ENCODE peak calls at places on chromosomes 12 and 14, in five cellular contexts. I is A549, J is foreskin keratinocyte, O is OCI-LY7, K is stomach. Q is an unnamed sample. For H3K4me1, the result is how much of the 10 kb centered on the place peaks cover.

GRCh38 chr12:71655495-71655894 is 8.2 kb downstream of the ZFC3H1 start:
- DNase-seq in I (no peak), J (no peak), O (no peak), K (no peak), Q (no peak)

GRCh38 chr12:11661491-11662085 is 12.1 kb downstream of the ETV6 start:
- DNase-seq in I (no peak), J (no peak), O (no peak), K (peak), Q (no peak)

GRCh38 chr12:111154180-111154579 is 214.7 kb downstream of the PHETA1 start:
- DNase-seq in I (no peak), J (no peak), O (no peak), K (no peak), Q (no peak)

GRCh38 chr12:89345830-89346740 is 6.2 kb downstream of the DUSP6 start:
- DNase-seq in I (no peak), J (peak), O (peak), K (peak), Q (no peak)

GRCh38 chr14:69318901-69319475 is 59.0 kb downstream of the GALNT16 start:
- DNase-seq in I (no peak), J (no peak), O (no peak), K (no peak), Q (no peak)

GRCh38 chr12:101992091-101992490 is 69.7 kb downstream of the WASHC3 start:
- DNase-seq in I (no peak), J (no peak), O (no peak), K (no peak), Q (no peak)

GRCh38 chr14:70622111-70622712 is 19.5 kb upstream of the TTC9 start:
- DNase-seq in I (peak), J (peak), O (peak), K (peak), Q (no peak)

GRCh38 chr12:57461904-57462306 is 2.3 kb downstream of the GLI1 start:
- DNase-seq in I (no peak), J (no peak), O (peak), K (no peak), Q (no peak)

GRCh38 chr12:95601626-95602025 is 50.4 kb upstream of the USP44 start:
- DNase-seq in I (no peak), J (peak), O (no peak), K (no peak), Q (peak)

GRCh38 chr12:43896496-43896895 is 60.6 kb downstream of the TMEM117 start:
- DNase-seq in I (no peak), J (no peak), O (no peak), K (no peak), Q (no peak)

GRCh38 chr12:65878540-65878939 is 54.3 kb downstream of the HMGA2 start:
- DNase-seq in I (peak), J (no peak), O (no peak), K (no peak), Q (no peak)

GRCh38 chr14:76718306-76719075 is 42.8 kb upstream of the VASH1 start:
- DNase-seq in I (no peak), J (no peak), O (no peak), K (no peak), Q (no peak)

DNA sequence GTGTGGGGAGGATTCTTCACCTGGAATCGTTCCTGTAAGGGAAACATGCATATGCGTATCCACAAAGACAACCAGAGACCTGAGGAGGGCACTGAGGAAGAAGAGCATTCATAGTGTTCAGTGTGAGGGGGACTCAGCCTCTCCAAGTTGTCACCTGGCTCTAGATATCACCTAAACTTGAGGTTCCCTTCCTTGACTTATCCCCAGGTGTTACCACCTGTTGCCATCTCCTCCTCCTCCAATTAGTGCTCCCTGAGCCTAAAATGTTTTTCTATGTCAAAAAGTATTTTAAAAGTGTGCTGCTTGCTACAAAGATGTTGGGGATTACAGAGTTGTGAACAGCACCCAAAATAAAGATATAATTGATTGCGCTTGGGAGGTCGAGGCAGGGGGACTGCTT is 41.0 kb downstream of the FMNL3 start:
- DNase-seq in I (no peak), J (no peak), O (no peak), K (no peak), Q (no peak)
- H3K4me1 ChIP-seq in I (under half), J (under half), O (half or more), K (half or more), Q (under half)

DNA sequence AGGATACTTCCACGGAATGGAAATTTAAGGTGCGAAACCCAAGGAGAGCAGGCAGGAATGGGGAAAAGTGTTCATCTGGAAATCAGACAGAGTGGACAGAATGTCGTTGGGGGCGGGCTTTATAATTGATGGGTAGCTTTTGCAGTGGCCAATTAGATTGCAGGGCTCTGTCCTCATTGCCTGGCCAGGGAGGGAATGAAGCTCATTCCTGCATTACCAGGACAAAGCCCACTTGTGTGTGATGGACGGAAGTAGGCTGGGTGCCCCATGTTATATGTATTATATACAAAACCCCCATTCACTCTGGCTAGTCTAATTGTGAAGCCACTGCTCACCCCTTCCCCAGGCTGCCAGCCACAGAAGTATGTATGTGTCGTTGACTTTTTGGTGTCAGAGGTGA is 23.6 kb downstream of the ZNF664 start:
- DNase-seq in I (no peak), J (no peak), O (no peak), K (no peak), Q (no peak)
- H3K4me1 ChIP-seq in I (under half), J (under half), O (under half), K (half or more), Q (under half)

DNA sequence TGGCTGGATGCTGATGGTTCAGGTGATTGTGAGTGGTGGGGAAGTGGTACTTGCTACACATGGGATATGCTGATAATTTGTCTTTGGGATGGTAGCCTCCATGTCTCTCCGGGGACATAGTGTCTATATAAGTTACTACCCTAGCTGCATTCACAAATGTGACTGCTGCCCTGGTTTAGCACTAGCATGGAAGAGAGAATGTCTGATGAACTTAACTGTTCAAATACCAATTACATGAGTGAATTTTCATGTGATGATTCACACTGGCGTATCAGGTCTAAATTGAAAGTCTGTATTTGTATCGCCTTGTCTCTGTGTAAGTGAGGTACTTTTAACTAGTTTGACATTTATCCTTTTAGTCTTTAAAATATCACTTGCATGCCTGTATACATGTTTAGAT is 34.4 kb downstream of the ATF7IP start:
- DNase-seq in I (no peak), J (peak), O (no peak), K (no peak), Q (no peak)
- H3K4me1 ChIP-seq in I (under half), J (under half), O (half or more), K (under half), Q (under half)

GRCh38 chr14:63478437-63478852 is 64.7 kb downstream of the PPP2R5E start:
- DNase-seq in I (no peak), J (no peak), O (no peak), K (no peak), Q (no peak)
- H3K4me1 ChIP-seq in I (half or more), J (under half), O (under half), K (half or more), Q (under half)

DNA sequence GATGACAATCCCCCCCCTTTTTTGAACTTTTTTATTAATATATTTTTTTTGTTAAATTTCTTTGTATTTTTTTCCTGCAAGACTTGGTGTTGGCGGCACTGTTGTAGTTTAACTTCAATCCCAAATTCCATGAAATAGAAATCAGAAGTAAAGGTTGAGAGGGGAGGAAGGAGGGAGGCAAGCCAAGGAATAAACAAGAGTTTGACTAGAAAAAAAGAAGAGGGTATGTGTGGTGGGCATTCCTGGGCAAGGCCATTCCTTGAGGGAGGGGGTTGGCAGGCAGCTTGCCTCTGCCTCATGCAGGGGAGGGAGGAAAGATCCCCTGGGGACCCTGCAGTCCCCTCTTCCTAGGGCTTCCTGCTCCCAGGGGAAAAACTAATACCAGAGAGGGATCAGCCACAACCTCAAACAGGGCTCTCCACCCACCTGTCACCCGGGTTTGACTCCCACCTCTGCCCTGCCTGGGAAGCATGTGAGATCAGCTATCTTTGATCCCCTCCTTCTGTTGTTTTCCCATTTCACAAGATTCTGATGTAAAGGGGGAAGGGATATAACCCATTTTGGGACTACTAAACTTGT is 519 bp upstream of the AP1G2 start:
- DNase-seq in I (no peak), J (no peak), O (no peak), K (no peak), Q (no peak)
- H3K4me1 ChIP-seq in I (under half), J (under half), O (under half), K (under half), Q (under half)

DNA sequence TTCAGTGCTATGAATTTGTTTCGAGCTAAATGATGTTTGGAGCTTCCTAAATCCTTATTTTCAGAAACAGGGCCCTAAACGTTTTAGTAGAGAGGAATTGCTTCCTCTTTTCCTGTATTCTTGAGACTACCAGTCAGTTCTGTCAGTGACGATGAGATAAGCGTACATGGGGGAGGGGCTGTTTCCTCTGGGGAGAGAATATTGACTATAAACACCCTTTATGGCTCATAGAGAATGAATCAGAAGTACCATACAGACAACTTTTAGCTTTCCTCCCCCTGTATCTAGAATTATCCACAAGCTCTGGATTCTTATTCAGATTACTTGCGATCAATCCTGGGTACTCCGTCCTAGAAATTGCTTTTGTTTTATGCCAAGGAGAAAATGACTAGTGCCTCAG is 5.1 kb downstream of the TBK1 start:
- DNase-seq in I (no peak), J (no peak), O (no peak), K (no peak), Q (no peak)
- H3K4me1 ChIP-seq in I (under half), J (under half), O (under half), K (half or more), Q (under half)

GRCh38 chr12:93019911-93020224 is 90.8 kb upstream of the EEA1 start:
- DNase-seq in I (no peak), J (no peak), O (no peak), K (peak), Q (no peak)
- H3K4me1 ChIP-seq in I (under half), J (under half), O (under half), K (under half), Q (under half)

DNA sequence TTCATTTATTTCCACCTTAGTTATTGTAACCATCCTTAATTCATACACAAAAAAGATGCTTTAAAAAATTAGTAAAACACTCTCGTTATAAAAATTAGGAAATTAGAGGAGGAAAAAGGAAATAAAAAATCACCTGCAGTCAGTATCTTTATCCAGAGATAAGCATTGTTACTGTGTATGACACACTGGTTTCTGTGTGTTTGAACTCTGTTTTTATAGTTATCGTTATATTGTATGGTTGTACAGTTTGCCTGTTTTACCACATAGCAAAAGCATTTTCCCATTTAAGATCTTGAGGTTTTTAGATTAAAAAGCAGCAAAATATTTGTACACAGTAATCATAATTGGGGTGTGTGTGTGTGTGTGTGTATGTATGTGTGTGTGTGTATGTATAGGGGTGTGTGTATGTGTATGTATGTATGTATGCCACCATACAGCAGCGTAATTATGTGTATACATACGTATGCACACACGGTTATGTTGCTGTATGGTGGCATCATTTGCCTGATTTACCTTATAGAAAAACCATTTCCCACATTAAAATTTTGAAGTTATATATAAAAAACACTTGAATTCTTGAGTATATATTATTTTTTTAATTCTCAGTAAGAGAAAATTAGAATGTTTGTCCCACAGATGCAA is 19.8 kb downstream of the WNK1 start:
- DNase-seq in I (no peak), J (no peak), O (no peak), K (no peak), Q (no peak)
- H3K4me1 ChIP-seq in I (under half), J (under half), O (under half), K (half or more), Q (under half)

GRCh38 chr14:61350871-61351270 is 29.5 kb downstream of the PRKCH start:
- DNase-seq in I (no peak), J (no peak), O (no peak), K (no peak), Q (no peak)

GRCh38 chr14:61351457-61351856 is 30.1 kb downstream of the PRKCH start:
- DNase-seq in I (no peak), J (no peak), O (no peak), K (no peak), Q (no peak)

GRCh38 chr14:61347771-61348443 is 26.5 kb downstream of the PRKCH start:
- DNase-seq in I (no peak), J (no peak), O (no peak), K (no peak), Q (no peak)

GRCh38 chr14:61346793-61347192 is 25.4 kb downstream of the PRKCH start:
- DNase-seq in I (no peak), J (no peak), O (no peak), K (no peak), Q (no peak)

DNA sequence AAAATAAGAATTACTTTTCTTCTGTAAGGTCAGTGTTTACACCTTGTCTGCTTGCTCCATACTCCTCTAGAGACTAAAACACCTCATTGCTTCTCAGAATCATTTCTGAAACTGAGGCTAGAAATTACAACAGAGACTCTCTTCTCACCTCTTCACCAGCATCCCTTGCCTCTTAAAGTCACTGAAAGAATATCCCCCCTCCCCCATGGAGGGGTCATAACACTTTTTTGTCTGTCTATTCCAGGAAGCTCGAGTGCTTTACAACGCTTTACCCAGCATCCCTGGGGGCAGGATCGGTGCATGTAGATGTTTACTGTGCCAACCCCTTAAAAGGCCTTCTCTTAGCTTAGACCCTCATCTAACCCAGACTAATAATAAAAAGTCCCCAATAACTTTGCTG is 29.0 kb downstream of the PRKCH start:
- DNase-seq in I (no peak), J (no peak), O (no peak), K (no peak), Q (no peak)
- H3K4me1 ChIP-seq in I (under half), J (under half), O (under half), K (under half), Q (under half)

Q was measured in SJSA1.